ENCODE peak calls at places on chromosome 12, in six cellular contexts. Z is HFFc6, V is GM23338, S is Calu3, N is body of pancreas, E is cardiac muscle cell. D is an unnamed sample.

GRCh38 chr12:64621257-64621942 is 11.1 kb downstream of the RASSF3 start:
- DNase-seq in Z (peak; percentile 15), V (no peak), S (no peak), N (no peak), E (peak; percentile 34), D (no peak)

GRCh38 chr12:106240821-106241220 is 7.0 kb downstream of the CKAP4 start:
- DNase-seq in Z (no peak), V (no peak), S (no peak), N (no peak), E (no peak), D (no peak)

GRCh38 chr12:34363050-34363673 is 340.9 kb downstream of the ALG10 start:
- DNase-seq in Z (no peak), V (no peak), S (no peak), N (no peak), E (no peak), D (no peak)

GRCh38 chr12:6271281-6271680 is 39.2 kb upstream of the PLEKHG6 start:
- DNase-seq in Z (no peak), V (no peak), S (no peak), N (no peak), E (no peak), D (no peak)

GRCh38 chr12:59076611-59077010 is 156.3 kb upstream of the LRIG3 start:
- DNase-seq in Z (no peak), V (no peak), S (no peak), N (no peak), E (no peak), D (no peak)

GRCh38 chr12:109767991-109768900 is 54.6 kb downstream of the FAM222A start:
- DNase-seq in Z (no peak), V (no peak), S (no peak), N (no peak), E (no peak), D (no peak)

GRCh38 chr12:75724913-75725312 is 213.5 kb upstream of the KRR1 start:
- DNase-seq in Z (peak; percentile 80), V (no peak), S (peak; percentile 22), N (no peak), E (peak; percentile 77), D (no peak)

GRCh38 chr12:9243999-9244649 is 35.9 kb upstream of the PZP start:
- DNase-seq in Z (no peak), V (no peak), S (no peak), N (no peak), E (no peak), D (no peak)

GRCh38 chr12:14317362-14318146 is 47.9 kb upstream of the ATF7IP start:
- DNase-seq in Z (no peak), V (no peak), S (no peak), N (no peak), E (peak; percentile 12), D (no peak)

GRCh38 chr12:49672351-49673181 is 34.6 kb downstream of the FMNL3 start:
- DNase-seq in Z (no peak), V (no peak), S (no peak), N (no peak), E (no peak), D (no peak)

GRCh38 chr12:49673446-49674317 is 33.5 kb downstream of the FMNL3 start:
- DNase-seq in Z (peak; percentile 90), V (peak; percentile 79), S (no peak), N (peak; percentile 95), E (peak; percentile 99), D (peak; percentile 66)

GRCh38 chr12:49667319-49668090 is 39.7 kb downstream of the FMNL3 start:
- DNase-seq in Z (peak; percentile 51), V (no peak), S (no peak), N (no peak), E (peak; percentile 38), D (no peak)

GRCh38 chr12:49674318-49674985 is 32.8 kb downstream of the FMNL3 start:
- DNase-seq in Z (peak; percentile 12), V (no peak), S (no peak), N (no peak), E (peak; percentile 40), D (no peak)

GRCh38 chr12:49671051-49671765 is 36.0 kb downstream of the FMNL3 start:
- DNase-seq in Z (no peak), V (no peak), S (no peak), N (no peak), E (no peak), D (no peak)
- TF ChIP-seq CTCF in Z (no peak), V (no peak), S (no peak), N (no peak), E (no peak), D (no peak)

GRCh38 chr12:55955800-55956508 is 9.9 kb downstream of the PMEL start:
- DNase-seq in Z (peak; percentile 77), V (peak; percentile 54), S (peak; percentile 90), N (peak; percentile 52), E (peak; percentile 29), D (no peak)
- TF ChIP-seq CTCF in Z (peak; percentile 78), V (peak; percentile 9), S (peak; percentile 69), N (no peak), E (peak; percentile 35), D (no peak)

GRCh38 chr12:49974231-49974675 is 1.5 kb downstream of the AQP6 start:
- DNase-seq in Z (peak; percentile 31), V (peak; percentile 58), S (no peak), N (peak; percentile 77), E (peak; percentile 82), D (no peak)
- TF ChIP-seq CTCF in Z (peak; percentile 73), V (peak; percentile 30), S (no peak), N (no peak), E (peak; percentile 77), D (no peak)

DNA sequence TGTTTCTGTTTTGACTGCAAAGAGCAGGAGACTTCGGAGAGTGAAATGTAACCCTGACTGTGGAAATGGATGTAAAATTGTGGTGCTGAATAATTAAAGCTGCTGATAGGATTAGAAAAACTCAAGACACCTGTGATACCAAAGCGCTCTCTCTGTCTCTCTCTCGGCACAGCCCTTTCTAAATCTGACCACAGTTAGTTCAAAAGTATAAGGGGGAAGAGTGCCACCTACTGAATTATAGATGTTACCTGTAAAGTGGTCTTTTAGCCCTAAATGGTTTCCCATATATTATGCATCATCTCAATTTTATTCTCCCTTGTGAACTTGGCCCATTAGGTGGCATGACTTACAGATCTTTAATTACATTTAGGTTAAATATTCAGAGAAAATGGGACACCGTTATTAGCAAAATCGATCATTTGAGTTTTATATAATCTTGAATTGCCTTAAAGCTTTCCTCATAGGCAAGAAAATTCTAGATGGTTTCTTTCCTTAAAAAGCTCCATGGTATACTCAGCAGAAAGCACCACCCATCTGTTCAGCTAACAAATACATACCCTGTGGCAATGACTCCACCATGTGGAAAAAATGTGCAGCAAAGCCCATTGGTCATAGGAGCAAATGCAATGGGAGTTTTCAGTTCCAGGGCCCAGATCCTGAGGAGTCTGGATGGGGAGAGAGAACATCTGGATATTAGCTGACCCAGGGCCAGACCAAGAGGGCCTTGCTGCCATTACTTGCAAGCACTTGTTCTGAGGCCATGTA is 18.1 kb downstream of the RFC5 start:
- DNase-seq in Z (peak; percentile 67), V (peak; percentile 65), S (peak; percentile 44), N (peak; percentile 22), E (peak; percentile 58), D (peak; percentile 18)
- TF ChIP-seq CTCF in Z (peak; percentile 74), V (peak; percentile 47), S (peak; percentile 9), N (no peak), E (peak; percentile 46), D (no peak)

DNA sequence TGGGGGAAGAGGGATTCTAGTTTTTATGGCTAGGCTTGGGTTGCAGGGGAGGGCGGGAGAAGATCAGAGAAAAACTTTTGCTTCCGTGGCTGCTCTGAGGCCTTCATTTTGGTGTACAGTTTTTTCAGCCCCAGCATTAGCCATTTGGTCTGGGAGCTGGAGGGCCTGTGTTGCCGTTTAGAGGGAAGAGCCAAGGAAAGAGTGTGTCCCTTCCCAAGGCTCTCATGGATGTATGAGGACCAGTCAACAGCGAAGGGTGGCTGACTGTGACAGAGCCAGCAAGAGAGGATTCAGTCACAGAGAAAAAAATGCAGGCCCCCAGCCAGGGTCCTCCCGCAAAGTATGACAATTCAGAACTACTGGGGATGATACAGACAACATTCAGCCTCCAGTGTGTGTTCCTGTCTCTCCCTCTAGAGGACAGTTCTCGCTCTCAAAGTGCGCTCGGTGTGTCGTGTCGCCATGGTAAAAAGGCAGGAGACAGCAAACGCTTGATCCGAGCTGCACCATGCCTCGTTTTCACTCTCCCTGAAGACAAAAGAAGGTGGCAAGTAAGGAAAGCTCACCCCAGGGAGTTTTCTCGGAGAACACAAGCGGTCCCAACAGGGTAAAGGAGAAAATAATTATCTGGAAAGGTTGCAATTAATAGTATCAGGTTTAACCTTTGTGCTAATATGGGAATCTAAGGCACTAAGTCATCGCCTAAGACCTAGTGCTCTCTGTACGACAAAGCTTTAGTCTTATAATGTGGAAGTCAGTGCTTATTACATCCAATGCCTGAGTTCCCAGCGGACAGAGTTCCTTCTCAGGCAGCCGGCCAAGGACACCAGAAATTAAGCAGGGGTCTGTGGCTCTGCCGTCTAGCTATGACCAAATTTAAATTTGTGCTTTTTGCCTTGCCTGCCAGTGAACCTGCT is 157.3 kb upstream of the PLXNC1 start:
- DNase-seq in Z (peak; percentile 55), V (peak; percentile 85), S (no peak), N (peak; percentile 15), E (peak; percentile 72), D (peak; percentile 57)
- TF ChIP-seq CTCF in Z (peak; percentile 63), V (peak; percentile 53), S (no peak), N (no peak), E (peak; percentile 60), D (no peak)

GRCh38 chr12:103503546-103504480 is 8.0 kb upstream of the C12orf42 start:
- DNase-seq in Z (no peak), V (peak; percentile 74), S (no peak), N (no peak), E (no peak), D (peak; percentile 72)
- TF ChIP-seq CTCF in Z (peak; percentile 49), V (peak; percentile 80), S (peak; percentile 23), N (no peak), E (no peak), D (peak; percentile 60)

DNA sequence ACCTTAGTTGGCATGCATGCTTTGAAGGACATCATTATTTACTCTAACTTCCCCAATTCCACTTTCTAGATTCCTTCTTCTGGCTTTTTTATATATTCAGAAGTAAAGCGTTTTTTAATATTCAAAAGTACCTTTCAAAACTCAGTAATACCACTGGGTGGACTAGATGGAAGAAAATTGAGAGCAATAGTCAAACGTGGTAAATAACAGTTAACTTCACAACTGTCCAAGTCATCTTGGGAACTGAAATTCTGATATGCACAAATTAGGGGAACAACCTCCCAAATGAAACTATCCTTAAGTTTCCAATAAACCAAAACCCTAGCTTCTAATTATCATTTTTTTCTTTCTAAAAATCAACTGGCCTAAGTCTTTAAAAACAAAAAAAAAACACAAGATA is 9.0 kb downstream of the SINHCAF start:
- DNase-seq in Z (no peak), V (no peak), S (no peak), N (no peak), E (no peak), D (no peak)
- TF ChIP-seq CTCF in Z (no peak), V (no peak), S (no peak), N (no peak), E (no peak), D (no peak)

DNA sequence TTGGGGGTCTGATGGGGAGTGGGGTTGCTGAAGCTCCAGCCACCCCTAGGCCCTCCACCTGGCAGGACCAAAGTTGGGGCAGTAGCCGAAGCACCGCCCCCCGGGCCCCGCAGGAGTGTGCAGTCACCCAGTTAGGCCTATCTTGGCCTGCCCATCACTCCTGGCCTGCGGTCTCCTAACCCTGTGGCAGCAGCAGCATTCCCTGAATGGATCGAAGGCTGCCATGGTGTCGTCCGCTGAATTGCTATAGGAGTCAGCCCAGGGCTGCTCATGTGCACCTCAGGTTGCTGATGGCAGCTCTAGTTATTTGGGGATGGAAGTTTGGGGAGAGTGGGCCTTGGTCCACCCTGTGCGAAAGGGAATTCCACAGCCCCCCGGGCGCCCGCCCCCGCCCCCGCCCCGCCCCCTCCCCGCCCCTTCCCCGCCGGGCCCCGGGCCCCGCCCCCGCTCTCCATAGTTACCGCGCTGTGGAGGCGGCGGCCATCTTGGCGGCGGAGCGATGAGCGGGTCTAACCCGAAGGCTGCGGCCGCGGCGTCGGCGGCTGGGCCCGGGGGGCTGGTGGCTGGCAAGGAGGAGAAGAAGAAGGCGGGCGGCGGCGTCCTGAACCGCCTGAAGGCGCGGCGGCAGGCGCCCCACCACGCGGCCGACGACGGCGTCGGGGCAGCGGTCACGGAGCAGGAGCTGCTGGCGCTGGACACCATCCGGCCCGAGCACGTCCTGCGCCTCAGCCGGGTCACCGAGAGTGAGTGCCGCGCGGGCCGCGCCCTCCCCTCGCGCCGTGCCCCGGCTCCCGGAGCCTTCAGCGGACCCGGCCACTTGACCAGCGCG is at the start of gene UNC119B:
- DNase-seq in Z (peak; percentile 27), V (peak; percentile 83), S (peak; percentile 83), N (peak; percentile 49), E (peak; percentile 61), D (peak; percentile 72)
- TF ChIP-seq CTCF in Z (no peak), V (no peak), S (no peak), N (no peak), E (no peak), D (no peak)

D was measured in WTC11.